ENCODE peak calls at places on chromosome 1, in four cellular contexts. One of them, this sample, is unnamed. For H3K9me3, the result is how much of the 10 kb centered on the place peaks cover.

GRCh38 chr1:89022167-89022959 is at the start of gene GBP3:
- DNase-seq in right cardiac atrium: no peak
- DNase-seq in colonic mucosa: no peak
- DNase-seq in uterus: no peak
- DNase-seq in this sample: no peak

GRCh38 chr1:64041366-64042131 is 161.9 kb upstream of the UBE2U start:
- DNase-seq in right cardiac atrium: no peak
- DNase-seq in colonic mucosa: no peak
- DNase-seq in uterus: no peak
- DNase-seq in this sample: no peak

GRCh38 chr1:218705391-218705790 is 360.3 kb downstream of the TGFB2 start:
- DNase-seq in right cardiac atrium: no peak
- DNase-seq in colonic mucosa: no peak
- DNase-seq in uterus: no peak
- DNase-seq in this sample: no peak

GRCh38 chr1:25952851-25953401 is 44.9 kb downstream of the PAFAH2 start:
- DNase-seq in right cardiac atrium: peak
- DNase-seq in colonic mucosa: no peak
- DNase-seq in uterus: no peak
- DNase-seq in this sample: no peak

GRCh38 chr1:84936116-84936810 is 43.3 kb upstream of the LPAR3 start:
- DNase-seq in right cardiac atrium: no peak
- DNase-seq in colonic mucosa: peak
- DNase-seq in uterus: peak
- DNase-seq in this sample: no peak

GRCh38 chr1:18588093-18588492 is 42.6 kb upstream of the PAX7 start:
- DNase-seq in right cardiac atrium: no peak
- DNase-seq in colonic mucosa: no peak
- DNase-seq in uterus: no peak
- DNase-seq in this sample: no peak

GRCh38 chr1:193799948-193800690 is 613.7 kb upstream of the B3GALT2 start:
- DNase-seq in right cardiac atrium: no peak
- DNase-seq in colonic mucosa: no peak
- DNase-seq in uterus: no peak
- DNase-seq in this sample: no peak

GRCh38 chr1:209367031-209367813 is 216.3 kb upstream of the CAMK1G start:
- DNase-seq in right cardiac atrium: no peak
- DNase-seq in colonic mucosa: no peak
- DNase-seq in uterus: no peak
- DNase-seq in this sample: no peak

GRCh38 chr1:207031632-207032258 is 811 bp downstream of the C1orf116 start:
- DNase-seq in right cardiac atrium: no peak
- DNase-seq in colonic mucosa: peak
- DNase-seq in uterus: no peak
- DNase-seq in this sample: no peak

GRCh38 chr1:76746195-76746594 is 121.1 kb upstream of the ST6GALNAC5 start:
- DNase-seq in right cardiac atrium: no peak
- DNase-seq in colonic mucosa: no peak
- DNase-seq in uterus: no peak
- DNase-seq in this sample: no peak
- H3K27ac ChIP-seq in right cardiac atrium: no peak
- H3K27ac ChIP-seq in colonic mucosa: no peak
- H3K27ac ChIP-seq in uterus: no peak
- H3K27ac ChIP-seq in this sample: no peak

DNA sequence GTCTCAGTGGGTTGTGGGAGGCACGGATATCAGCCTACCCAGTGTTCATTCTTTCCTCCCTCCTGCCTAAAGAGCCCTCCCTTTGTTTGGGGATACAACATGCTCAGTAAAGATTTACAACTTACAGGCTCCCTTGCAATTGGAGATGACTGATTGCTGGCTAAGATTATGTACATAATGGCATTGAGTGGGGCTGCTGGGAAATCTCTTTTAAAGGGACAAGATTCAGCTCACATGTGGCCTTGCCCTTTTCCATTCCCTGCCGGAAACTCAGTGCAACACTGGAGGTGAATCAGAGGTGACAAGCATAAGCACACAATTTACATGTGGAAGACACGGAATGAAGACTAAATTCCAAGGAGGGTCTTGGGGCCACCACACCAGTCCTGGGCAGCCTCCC is 83.7 kb upstream of the CHRM3 start:
- DNase-seq in right cardiac atrium: no peak
- DNase-seq in colonic mucosa: no peak
- DNase-seq in uterus: no peak
- DNase-seq in this sample: no peak
- H3K9me3 ChIP-seq in right cardiac atrium: under half
- H3K9me3 ChIP-seq in colonic mucosa: under half
- H3K9me3 ChIP-seq in uterus: under half
- H3K9me3 ChIP-seq in this sample: under half

DNA sequence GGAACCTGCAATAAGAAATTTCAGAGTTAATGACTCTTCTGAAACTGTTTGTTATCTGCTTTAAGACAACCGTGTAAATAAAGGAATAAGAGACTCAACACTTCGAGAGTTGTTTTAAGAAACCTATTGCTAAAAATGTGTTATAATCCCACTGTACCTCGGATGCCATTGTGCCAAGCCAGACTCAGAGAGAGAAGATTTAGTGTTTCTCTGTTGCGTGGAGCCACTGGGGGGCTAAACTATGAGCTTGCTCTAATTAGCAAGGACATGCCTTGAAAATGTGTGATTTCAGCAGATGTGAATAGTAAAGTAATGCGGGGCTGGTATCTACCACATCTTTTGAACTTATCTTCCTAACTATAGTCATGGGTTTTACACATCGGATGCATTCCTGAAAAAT is 56.2 kb upstream of the TARBP1 start:
- DNase-seq in right cardiac atrium: no peak
- DNase-seq in colonic mucosa: no peak
- DNase-seq in uterus: no peak
- DNase-seq in this sample: no peak
- H3K27ac ChIP-seq in right cardiac atrium: peak
- H3K27ac ChIP-seq in colonic mucosa: peak
- H3K27ac ChIP-seq in uterus: peak
- H3K27ac ChIP-seq in this sample: peak

DNA sequence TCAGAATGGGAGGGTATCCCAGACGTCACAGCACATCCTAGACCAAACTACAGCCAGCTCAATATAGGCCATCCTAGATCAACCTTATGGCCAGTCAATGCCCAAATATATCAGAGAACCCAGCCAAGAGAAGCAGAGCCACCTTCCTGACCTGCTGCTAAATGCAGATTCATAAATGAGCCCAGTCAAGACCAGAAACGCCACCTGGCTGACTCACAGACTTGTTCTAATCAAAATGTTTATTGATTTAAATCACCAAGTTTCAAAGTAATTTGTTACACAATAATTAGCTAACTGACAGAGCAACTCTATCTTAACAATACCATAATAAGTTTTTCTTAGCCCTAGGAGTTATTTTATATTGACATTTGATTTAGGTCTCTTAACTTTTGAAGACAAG is 28.6 kb downstream of the ZNF644 start:
- DNase-seq in right cardiac atrium: no peak
- DNase-seq in colonic mucosa: no peak
- DNase-seq in uterus: no peak
- DNase-seq in this sample: no peak
- H3K9me3 ChIP-seq in right cardiac atrium: under half
- H3K9me3 ChIP-seq in colonic mucosa: under half
- H3K9me3 ChIP-seq in uterus: under half
- H3K9me3 ChIP-seq in this sample: under half

GRCh38 chr1:107460009-107460408 is 319.2 kb downstream of the NTNG1 start:
- DNase-seq in right cardiac atrium: no peak
- DNase-seq in colonic mucosa: no peak
- DNase-seq in uterus: no peak
- DNase-seq in this sample: no peak
- H3K27ac ChIP-seq in right cardiac atrium: no peak
- H3K27ac ChIP-seq in colonic mucosa: no peak
- H3K27ac ChIP-seq in uterus: no peak
- H3K27ac ChIP-seq in this sample: no peak

GRCh38 chr1:2935766-2936390 is 85.4 kb upstream of the ACTRT2 start:
- DNase-seq in right cardiac atrium: peak
- DNase-seq in colonic mucosa: no peak
- DNase-seq in uterus: no peak
- DNase-seq in this sample: no peak
- H3K9me3 ChIP-seq in right cardiac atrium: under half
- H3K9me3 ChIP-seq in colonic mucosa: under half
- H3K9me3 ChIP-seq in uterus: under half
- H3K9me3 ChIP-seq in this sample: under half

This sample was measured in upper lobe of right lung.